ENCODE peak calls at places on chromosomes 5 and 9, in nine cellular contexts. X is astrocyte; H is activated naive CD4-positive, alpha-beta T cell treated with anti-CD3 and anti-CD28 coated beads, Interleukin-2, amount 10 ng/mL, durations not matched to agents 7 days and 5 days; S is GM04503; C is stimulated activated CD4-positive, alpha-beta T cell treated with anti-CD3 and anti-CD28 coated beads, Interleukin-12 subunit alpha, Interleukin-12 subunit beta, amount 100 ng/mL, for 24 hours; M is A673; A is iris pigment epithelial cell; Q is ovary; E is Peyer's patch. K is an unnamed sample.
A peak's percentile ranks its signal among the peaks of the same experiment; 100 is the strongest.

GRCh38 chr9:16637938-16638337 is 232.5 kb downstream of the BNC2 start:
- DNase-seq in A (peak; percentile 58), Q (no peak), S (no peak), H (no peak), M (no peak), E (no peak), X (peak; percentile 52), C (no peak), K (no peak)

GRCh38 chr5:86337667-86338460 is 279.9 kb upstream of the COX7C start:
- DNase-seq in X (no peak), Q (no peak), A (no peak), S (no peak), M (no peak), C (no peak), E (no peak), H (no peak), K (no peak)

GRCh38 chr5:179229331-179229761 is 115.9 kb downstream of the ADAMTS2 start:
- DNase-seq in X (no peak), A (no peak), E (peak; percentile 18), H (no peak), Q (peak; percentile 19), C (no peak), M (no peak), S (no peak), K (no peak)

GRCh38 chr5:140611020-140611521 is 21.9 kb downstream of the CD14 start:
- DNase-seq in M (no peak), X (peak; percentile 52), E (no peak), H (no peak), S (no peak), C (no peak), A (no peak), Q (no peak), K (no peak)

GRCh38 chr5:139543423-139543991 is 17.6 kb upstream of the UBE2D2 start:
- DNase-seq in X (peak; percentile 18), M (no peak), C (no peak), A (peak; percentile 22), H (peak; percentile 60), E (peak; percentile 88), Q (no peak), S (no peak), K (peak; percentile 83)

GRCh38 chr9:134689320-134690181 is 47.9 kb downstream of the COL5A1 start:
- DNase-seq in S (no peak), A (peak; percentile 45), C (no peak), M (peak; percentile 37), H (no peak), Q (peak; percentile 82), E (peak; percentile 70), X (no peak), K (no peak)

GRCh38 chr9:130128782-130129424 is 43.3 kb upstream of the NCS1 start:
- DNase-seq in S (no peak), X (peak; percentile 99), M (peak; percentile 50), C (peak; percentile 26), E (peak; percentile 82), A (peak; percentile 94), H (peak; percentile 47), Q (no peak), K (peak; percentile 47)

GRCh38 chr5:169142264-169142970 is 158.5 kb downstream of the SLIT3 start:
- DNase-seq in C (no peak), X (peak; percentile 69), E (no peak), A (no peak), M (no peak), Q (peak; percentile 84), S (no peak), H (no peak), K (peak; percentile 59)

GRCh38 chr9:138119202-138120027 is 241.8 kb downstream of the CACNA1B start:
- DNase-seq in M (no peak), X (no peak), A (no peak), C (no peak), Q (no peak), E (peak; percentile 37), H (peak; percentile 13), S (no peak), K (no peak)

GRCh38 chr5:132662925-132663770 is 5.2 kb downstream of the IL13 start:
- DNase-seq in S (no peak), E (no peak), C (no peak), M (peak; percentile 54), X (no peak), H (no peak), A (peak; percentile 35), Q (no peak), K (no peak)

GRCh38 chr5:32852535-32852934 is 141.4 kb downstream of the NPR3 start:
- DNase-seq in A (peak; percentile 95), M (no peak), H (no peak), X (peak; percentile 82), Q (no peak), C (no peak), S (no peak), E (no peak), K (no peak)

GRCh38 chr9:132947751-132948150 is 3.3 kb upstream of the TSC1 start:
- DNase-seq in E (no peak), H (no peak), C (no peak), A (no peak), S (no peak), X (no peak), M (no peak), Q (no peak), K (no peak)